ENCODE peak calls at places on chromosomes 16 and 17, in eight cellular contexts. R, A, K, I, Z, Q, F and T are unnamed samples.

GRCh38 chr16:3879887-3880564 is 487 bp downstream of the CREBBP start:
- DNase-seq in R (no peak), A (peak), K (peak), I (no peak), Z (no peak), Q (peak), F (peak), T (no peak)

GRCh38 chr17:42142371-42142896 is 12.4 kb downstream of the RAB5C start:
- DNase-seq in R (no peak), A (no peak), K (peak), I (no peak), Z (no peak), Q (peak), F (no peak), T (no peak)

GRCh38 chr17:73546770-73547345 is 97.4 kb downstream of the SDK2 start:
- DNase-seq in R (peak), A (no peak), K (peak), I (peak), Z (peak), Q (peak), F (peak), T (no peak)

GRCh38 chr17:47866941-47867340 is 16.0 kb upstream of the SP6 start:
- DNase-seq in R (no peak), A (no peak), K (peak), I (no peak), Z (no peak), Q (peak), F (no peak), T (no peak)

GRCh38 chr16:83797013-83797412 is 10.8 kb upstream of the HSBP1 start:
- DNase-seq in R (no peak), A (no peak), K (no peak), I (no peak), Z (no peak), Q (no peak), F (no peak), T (no peak)

GRCh38 chr16:49858200-49859129 is 2.6 kb upstream of the ZNF423 start:
- DNase-seq in R (no peak), A (peak), K (peak), I (no peak), Z (no peak), Q (no peak), F (no peak), T (no peak)

GRCh38 chr17:27810211-27810901 is 10.0 kb upstream of the NOS2 start:
- DNase-seq in R (no peak), A (no peak), K (no peak), I (no peak), Z (peak), Q (no peak), F (no peak), T (no peak)

GRCh38 chr16:89072216-89073130 is 21.2 kb upstream of the ACSF3 start:
- DNase-seq in R (no peak), A (no peak), K (peak), I (no peak), Z (no peak), Q (peak), F (no peak), T (no peak)

GRCh38 chr17:62307196-62307595 is 73.2 kb upstream of the EFCAB3 start:
- DNase-seq in R (no peak), A (no peak), K (no peak), I (no peak), Z (no peak), Q (no peak), F (no peak), T (no peak)

GRCh38 chr16:87698676-87699179 is 67.1 kb downstream of the KLHDC4 start:
- DNase-seq in R (no peak), A (no peak), K (no peak), I (no peak), Z (peak), Q (no peak), F (no peak), T (no peak)

GRCh38 chr16:71726491-71727319 is 2.2 kb upstream of the PHLPP2 start:
- DNase-seq in R (no peak), A (no peak), K (peak), I (no peak), Z (peak), Q (peak), F (no peak), T (no peak)

DNA sequence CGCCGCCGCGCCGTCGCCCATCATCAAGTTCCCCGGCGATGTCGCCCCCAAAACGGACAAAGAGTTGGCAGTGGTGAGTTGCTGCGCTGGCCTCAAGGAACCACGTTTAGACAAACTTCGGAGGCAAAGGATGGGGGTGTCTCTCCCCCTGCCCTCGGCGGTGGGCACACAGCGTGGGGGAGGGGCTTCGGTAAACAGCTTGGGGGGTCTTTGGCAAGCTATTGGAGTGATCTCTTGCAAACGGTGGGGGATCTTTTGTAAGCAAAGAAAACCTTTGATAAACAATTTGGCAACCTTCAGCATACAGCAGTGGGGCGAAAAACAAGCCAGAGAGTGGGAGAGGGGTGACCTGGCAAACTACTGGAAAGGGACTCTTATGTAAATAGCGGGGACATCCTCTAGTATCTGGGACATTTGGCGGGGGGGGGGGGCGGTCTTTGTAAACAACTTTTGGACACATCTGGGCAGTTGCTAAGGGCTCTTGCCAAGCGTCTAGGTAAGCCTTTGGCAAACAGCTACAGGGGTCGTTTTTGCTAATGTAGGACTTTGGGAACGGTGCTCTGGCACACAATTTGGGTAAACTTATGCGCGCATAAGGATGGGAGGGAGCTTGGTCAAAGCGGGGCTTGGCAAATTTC is 681 bp downstream of the MMP2 start:
- DNase-seq in R (no peak), A (no peak), K (peak), I (no peak), Z (no peak), Q (peak), F (no peak), T (no peak)
- H3K4me3 ChIP-seq in R (peak), A (no peak), K (peak), I (peak), Z (no peak), Q (peak), F (peak), T (peak)

DNA sequence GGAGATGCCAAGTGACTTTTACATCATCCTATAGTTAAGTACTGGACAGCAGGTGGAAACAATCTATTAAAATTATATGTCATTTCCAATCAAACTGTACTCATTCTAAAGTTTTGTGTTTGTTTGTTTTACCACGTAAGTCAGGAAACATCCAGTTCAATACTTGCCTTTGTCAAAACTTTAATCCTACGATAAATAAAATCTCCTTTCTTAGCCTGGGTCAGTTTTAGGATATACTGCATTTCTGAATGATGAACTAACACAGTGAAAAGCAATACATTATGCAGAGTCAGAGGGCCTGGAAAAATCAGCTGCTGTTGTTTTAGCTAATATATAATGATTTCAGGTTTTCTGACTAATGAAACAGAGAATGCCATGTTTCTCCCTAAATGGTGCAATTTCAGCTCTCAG is 756.4 kb downstream of the CDH11 start:
- DNase-seq in R (no peak), A (no peak), K (no peak), I (no peak), Z (no peak), Q (no peak), F (no peak), T (no peak)
- H3K4me3 ChIP-seq in R (no peak), A (no peak), K (no peak), I (no peak), Z (no peak), Q (no peak), F (no peak), T (no peak)

GRCh38 chr17:59368218-59368857 is 36.9 kb downstream of the YPEL2 start:
- DNase-seq in R (no peak), A (no peak), K (no peak), I (no peak), Z (no peak), Q (peak), F (no peak), T (no peak)

GRCh38 chr17:59366773-59367656 is 35.6 kb downstream of the YPEL2 start:
- DNase-seq in R (no peak), A (peak), K (peak), I (no peak), Z (no peak), Q (peak), F (peak), T (no peak)

GRCh38 chr17:59367657-59368045 is 36.2 kb downstream of the YPEL2 start:
- DNase-seq in R (no peak), A (peak), K (no peak), I (no peak), Z (no peak), Q (no peak), F (no peak), T (no peak)

GRCh38 chr17:59365383-59365981 is 34.0 kb downstream of the YPEL2 start:
- DNase-seq in R (no peak), A (no peak), K (no peak), I (no peak), Z (no peak), Q (peak), F (no peak), T (no peak)

DNA sequence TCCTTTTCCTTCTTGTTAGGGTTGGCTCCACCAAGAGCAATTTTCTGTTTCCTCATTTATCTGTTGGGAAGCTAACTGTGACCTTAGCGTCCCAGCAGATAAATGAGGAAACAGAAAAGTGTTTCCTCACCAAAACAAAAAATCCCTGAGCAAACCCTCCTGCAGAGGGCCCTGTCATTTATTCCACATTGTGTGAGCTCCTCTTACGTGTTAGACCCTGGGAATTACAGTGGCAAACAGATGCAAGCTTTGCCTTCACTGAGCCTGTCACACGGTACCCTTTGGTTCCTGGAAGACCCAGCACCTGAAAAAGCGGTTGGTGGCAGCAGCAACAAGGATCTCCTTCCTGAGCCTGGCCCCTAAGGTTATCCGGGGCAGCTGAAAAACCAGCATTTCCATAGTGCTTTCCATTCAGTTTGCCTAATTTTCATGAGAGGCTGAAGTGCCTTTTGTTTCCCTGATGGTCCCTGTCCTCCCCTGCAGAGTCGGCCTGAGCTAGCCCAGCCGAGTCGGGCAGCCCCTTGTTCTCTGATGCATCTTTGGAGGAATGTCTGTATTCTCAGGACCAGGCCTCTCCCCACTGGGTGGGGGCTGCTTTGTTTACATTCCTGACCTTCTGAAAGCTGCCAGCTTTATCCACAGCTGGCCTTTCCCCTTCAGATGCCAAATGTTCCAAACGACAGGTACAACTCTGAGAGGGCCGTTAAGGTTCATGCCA is 34.7 kb downstream of the YPEL2 start:
- DNase-seq in R (peak), A (peak), K (peak), I (peak), Z (no peak), Q (no peak), F (peak), T (no peak)
- H3K4me3 ChIP-seq in R (no peak), A (no peak), K (no peak), I (no peak), Z (no peak), Q (no peak), F (peak), T (no peak)

GRCh38 chr17:81044764-81045589 is 10.0 kb downstream of the BAIAP2 start:
- DNase-seq in R (no peak), A (peak), K (peak), I (no peak), Z (no peak), Q (peak), F (peak), T (peak)
- H3K4me3 ChIP-seq in R (no peak), A (no peak), K (no peak), I (no peak), Z (no peak), Q (no peak), F (no peak), T (peak)

GRCh38 chr17:13587487-13588338 is 14.0 kb downstream of the HS3ST3A1 start:
- DNase-seq in R (no peak), A (no peak), K (no peak), I (no peak), Z (no peak), Q (peak), F (no peak), T (no peak)

GRCh38 chr17:13583996-13584700 is 17.6 kb downstream of the HS3ST3A1 start:
- DNase-seq in R (no peak), A (no peak), K (no peak), I (no peak), Z (no peak), Q (no peak), F (no peak), T (no peak)

GRCh38 chr17:13584701-13585080 is 17.0 kb downstream of the HS3ST3A1 start:
- DNase-seq in R (no peak), A (no peak), K (no peak), I (no peak), Z (no peak), Q (peak), F (no peak), T (no peak)

GRCh38 chr17:13581925-13582324 is 19.8 kb downstream of the HS3ST3A1 start:
- DNase-seq in R (no peak), A (no peak), K (peak), I (no peak), Z (no peak), Q (no peak), F (no peak), T (no peak)

GRCh38 chr17:13582776-13583414 is 18.8 kb downstream of the HS3ST3A1 start:
- DNase-seq in R (no peak), A (no peak), K (no peak), I (no peak), Z (no peak), Q (peak), F (no peak), T (no peak)
- H3K4me3 ChIP-seq in R (no peak), A (no peak), K (no peak), I (no peak), Z (no peak), Q (no peak), F (no peak), T (no peak)

DNA sequence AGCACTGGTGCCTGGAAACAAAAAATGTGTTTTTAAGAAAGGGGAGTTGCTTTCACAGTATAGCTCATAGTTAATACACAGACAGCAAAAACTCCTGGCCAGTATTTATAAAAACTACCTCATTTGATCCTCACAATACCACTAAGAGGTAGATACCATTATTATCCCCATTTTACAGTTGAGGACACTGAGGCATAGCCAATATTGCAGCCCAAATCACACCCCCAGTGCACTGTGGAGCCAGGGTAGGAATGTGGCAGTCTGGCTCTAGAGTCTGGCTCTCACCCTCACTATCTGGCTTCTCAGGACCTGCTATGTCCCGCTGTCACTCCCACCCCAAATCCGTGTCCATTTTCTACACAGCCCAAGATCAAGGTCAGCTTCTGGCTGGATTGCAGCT is 2.6 kb downstream of the ARHGAP23 start:
- DNase-seq in R (no peak), A (no peak), K (no peak), I (no peak), Z (no peak), Q (no peak), F (no peak), T (no peak)
- H3K4me3 ChIP-seq in R (no peak), A (no peak), K (no peak), I (no peak), Z (no peak), Q (no peak), F (no peak), T (no peak)

DNA sequence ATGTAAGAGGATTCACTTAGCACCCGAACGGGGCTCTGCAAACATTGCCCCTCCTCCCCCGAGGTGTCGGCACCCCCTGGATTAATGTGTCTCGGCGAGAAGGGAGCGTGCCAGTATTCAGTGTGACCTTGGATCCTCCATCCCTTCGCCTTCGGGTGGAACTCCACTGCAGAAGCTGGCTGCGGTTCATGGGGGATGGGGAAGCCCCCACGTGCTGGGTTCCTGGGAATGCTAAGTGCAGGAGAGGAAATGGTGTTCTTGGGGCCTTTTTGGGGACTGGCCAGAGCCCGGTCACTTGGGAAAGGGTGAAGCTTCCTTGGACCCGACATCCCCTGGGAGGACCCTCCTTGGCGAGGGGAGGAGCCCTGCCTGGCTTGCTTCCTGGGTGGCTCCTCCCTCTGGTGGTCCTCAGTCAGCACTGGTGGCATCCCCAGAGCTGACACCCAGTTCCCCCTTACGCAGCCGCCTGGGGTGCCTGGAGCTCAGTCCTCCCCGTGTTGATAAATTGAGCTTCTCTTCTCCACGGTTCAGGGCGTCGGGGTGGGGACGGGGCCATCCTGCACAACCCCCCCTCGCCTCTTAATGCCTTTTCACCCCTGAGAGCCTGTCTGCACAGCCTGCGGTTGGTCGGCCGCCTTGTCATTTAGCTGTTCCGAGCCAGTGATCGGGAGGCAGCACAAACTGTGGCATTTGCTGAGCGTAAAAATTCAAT is 30.8 kb upstream of the GSE1 start:
- DNase-seq in R (no peak), A (no peak), K (no peak), I (no peak), Z (no peak), Q (no peak), F (no peak), T (no peak)
- H3K4me3 ChIP-seq in R (peak), A (no peak), K (no peak), I (no peak), Z (no peak), Q (no peak), F (no peak), T (no peak)